ENCODE peak calls at places on chromosomes 13 and 19, in six cellular contexts. Z, Q, N, H, S and G are unnamed samples.

GRCh38 chr19:5579286-5579685 is 11.5 kb upstream of the TINCR start:
- DNase-seq in Z (no peak), Q (no peak), N (no peak), H (no peak), S (no peak), G (no peak)

GRCh38 chr19:17538684-17539287 is 16.7 kb upstream of the COLGALT1 start:
- DNase-seq in Z (no peak), Q (no peak), N (no peak), H (no peak), S (no peak), G (peak; percentile 50)

GRCh38 chr19:18291590-18292459 is 10.4 kb upstream of the JUND start:
- DNase-seq in Z (peak; percentile 58), Q (peak; percentile 54), N (peak; percentile 91), H (peak; percentile 84), S (peak; percentile 74), G (peak; percentile 89)

GRCh38 chr19:43700368-43701015 is 15.4 kb upstream of the IRGC start:
- DNase-seq in Z (no peak), Q (no peak), N (no peak), H (no peak), S (peak; percentile 34), G (peak; percentile 32)

GRCh38 chr13:34748078-34748477 is 194.0 kb upstream of the NBEA start:
- DNase-seq in Z (no peak), Q (no peak), N (no peak), H (no peak), S (no peak), G (no peak)

GRCh38 chr19:7912144-7912696 is 2.4 kb upstream of the TGFBR3L start:
- DNase-seq in Z (no peak), Q (no peak), N (no peak), H (no peak), S (no peak), G (no peak)

GRCh38 chr13:21071015-21071414 is 9.6 kb upstream of the LATS2 start:
- DNase-seq in Z (no peak), Q (no peak), N (no peak), H (no peak), S (no peak), G (no peak)

GRCh38 chr19:21586341-21587116 is 81.1 kb downstream of the ZNF429 start:
- DNase-seq in Z (no peak), Q (no peak), N (no peak), H (no peak), S (no peak), G (no peak)

GRCh38 chr13:112931028-112931934 is 37.7 kb upstream of the MCF2L start:
- DNase-seq in Z (no peak), Q (peak; percentile 47), N (no peak), H (no peak), S (no peak), G (no peak)

GRCh38 chr19:49142866-49143335 is 12.3 kb downstream of the HRC start:
- DNase-seq in Z (peak; percentile 67), Q (peak; percentile 95), N (peak; percentile 84), H (no peak), S (peak; percentile 82), G (peak; percentile 83)